ENCODE peak calls at places on chromosomes 1 and 21, in four cellular contexts. U is osteocyte, M is MCF 10A, Q is tibial nerve. B is an unnamed sample.

GRCh38 chr1:46401514-46401913 is 7.4 kb downstream of the FAAH start:
- DNase-seq in U (no peak), M (peak), Q (no peak), B (no peak)

GRCh38 chr1:206419250-206419649 is 51.0 kb upstream of the IKBKE start:
- DNase-seq in Q (no peak), M (peak), U (no peak), B (no peak)

GRCh38 chr1:200880212-200880611 is 7.4 kb downstream of the GPR25 start:
- DNase-seq in M (no peak), Q (no peak), U (peak), B (no peak)

GRCh38 chr21:36989699-36990507 is 16.6 kb upstream of the RIPPLY3 start:
- DNase-seq in Q (peak), U (peak), M (peak), B (peak)

GRCh38 chr1:101309334-101310221 is 72.8 kb downstream of the S1PR1 start:
- DNase-seq in Q (peak), M (peak), U (no peak), B (peak)

GRCh38 chr1:218266356-218266755 is 18.7 kb upstream of the RRP15 start:
- DNase-seq in Q (no peak), U (no peak), M (peak), B (no peak)

GRCh38 chr1:244654284-244655038 is 1.5 kb downstream of the DESI2 start:
- DNase-seq in U (no peak), M (peak), Q (no peak), B (no peak)

GRCh38 chr1:31605908-31606427 is 11.5 kb upstream of the HCRTR1 start:
- DNase-seq in M (peak), Q (no peak), U (no peak), B (no peak)

GRCh38 chr21:19237603-19238002 is 834.0 kb upstream of the TMPRSS15 start:
- DNase-seq in Q (no peak), U (no peak), M (no peak), B (no peak)

GRCh38 chr1:74733616-74734484 is 898 bp downstream of the TYW3 start:
- DNase-seq in M (peak), U (no peak), Q (peak), B (peak)

GRCh38 chr1:185158806-185159205 is 1.8 kb downstream of the SWT1 start:
- DNase-seq in U (no peak), Q (no peak), M (no peak), B (no peak)

GRCh38 chr1:236795757-236796719 is 946 bp downstream of the MTR start:
- DNase-seq in Q (peak), U (no peak), M (no peak), B (no peak)

GRCh38 chr1:234866007-234866866 is 256.3 kb upstream of the IRF2BP2 start:
- DNase-seq in M (peak), Q (peak), U (no peak), B (no peak)

GRCh38 chr1:203769505-203770343 is 4.7 kb downstream of the LAX1 start:
- DNase-seq in U (no peak), M (peak), Q (peak), B (peak)

GRCh38 chr1:96362623-96363022 is 359.0 kb upstream of the PTBP2 start:
- DNase-seq in U (no peak), M (peak), Q (no peak), B (no peak)

GRCh38 chr1:109466100-109466439 is 276 bp upstream of the SYPL2 start:
- DNase-seq in Q (no peak), M (no peak), U (no peak), B (no peak)

GRCh38 chr1:21534674-21535378 is 25.6 kb downstream of the ALPL start:
- DNase-seq in M (peak), U (no peak), Q (peak), B (no peak)

GRCh38 chr1:206859082-206859491 is 6.3 kb upstream of the IL20 start:
- DNase-seq in M (no peak), U (peak), Q (no peak), B (no peak)

GRCh38 chr1:22689505-22689904 is 21.1 kb upstream of the EPHB2 start:
- DNase-seq in Q (no peak), U (no peak), M (peak), B (no peak)

GRCh38 chr1:28737245-28738137 is 751 bp downstream of the YTHDF2 start:
- DNase-seq in M (peak), Q (no peak), U (no peak), B (peak)

GRCh38 chr1:42392255-42392654 is 11.7 kb downstream of the RIMKLA start:
- DNase-seq in M (no peak), Q (no peak), U (no peak), B (no peak)

GRCh38 chr21:37073417-37074194 is 552 bp downstream of the TTC3 start:
- DNase-seq in Q (peak), U (peak), M (peak), B (peak)

GRCh38 chr1:45880930-45881329 is 77.5 kb downstream of the MAST2 start:
- DNase-seq in Q (no peak), U (no peak), M (no peak), B (no peak)

GRCh38 chr1:5718716-5719632 is 273.3 kb downstream of the NPHP4 start:
- DNase-seq in Q (no peak), U (no peak), M (no peak), B (no peak)

GRCh38 chr1:165481820-165482532 is 37.0 kb upstream of the RXRG start:
- DNase-seq in Q (peak), M (peak), U (no peak), B (no peak)

GRCh38 chr21:31803039-31804007 is 69.5 kb upstream of the HUNK start:
- DNase-seq in U (no peak), M (no peak), Q (no peak), B (no peak)

GRCh38 chr1:202952818-202953217 is 5.3 kb downstream of the ADIPOR1 start:
- DNase-seq in U (no peak), M (peak), Q (peak), B (no peak)

GRCh38 chr21:38806153-38806941 is 618 bp downstream of the ETS2 start:
- DNase-seq in U (no peak), M (no peak), Q (no peak), B (peak)

GRCh38 chr21:39313457-39314154 is at the start of gene BRWD1:
- DNase-seq in Q (peak), U (peak), M (peak), B (peak)

GRCh38 chr1:245041058-245041698 is 113.6 kb upstream of the KIF26B start:
- DNase-seq in M (no peak), U (no peak), Q (no peak), B (no peak)

GRCh38 chr1:108670131-108670773 is 9.4 kb upstream of the HENMT1 start:
- DNase-seq in U (no peak), Q (no peak), M (no peak), B (no peak)

GRCh38 chr1:246159290-246160227 is 347.5 kb downstream of the SMYD3 start:
- DNase-seq in Q (no peak), U (no peak), M (no peak), B (no peak)

GRCh38 chr21:31730687-31731111 is 1.2 kb downstream of the SCAF4 start:
- DNase-seq in Q (peak), M (peak), U (no peak), B (no peak)

GRCh38 chr1:38559180-38559874 is 300.2 kb downstream of the RRAGC start:
- DNase-seq in M (no peak), U (no peak), Q (no peak), B (peak)

GRCh38 chr21:42118901-42119300 is 47.8 kb downstream of the UMODL1 start:
- DNase-seq in U (no peak), M (no peak), Q (no peak), B (peak)
- TF ChIP-seq CTCF in U (no peak), M (no peak), Q (no peak), B (no peak)

DNA sequence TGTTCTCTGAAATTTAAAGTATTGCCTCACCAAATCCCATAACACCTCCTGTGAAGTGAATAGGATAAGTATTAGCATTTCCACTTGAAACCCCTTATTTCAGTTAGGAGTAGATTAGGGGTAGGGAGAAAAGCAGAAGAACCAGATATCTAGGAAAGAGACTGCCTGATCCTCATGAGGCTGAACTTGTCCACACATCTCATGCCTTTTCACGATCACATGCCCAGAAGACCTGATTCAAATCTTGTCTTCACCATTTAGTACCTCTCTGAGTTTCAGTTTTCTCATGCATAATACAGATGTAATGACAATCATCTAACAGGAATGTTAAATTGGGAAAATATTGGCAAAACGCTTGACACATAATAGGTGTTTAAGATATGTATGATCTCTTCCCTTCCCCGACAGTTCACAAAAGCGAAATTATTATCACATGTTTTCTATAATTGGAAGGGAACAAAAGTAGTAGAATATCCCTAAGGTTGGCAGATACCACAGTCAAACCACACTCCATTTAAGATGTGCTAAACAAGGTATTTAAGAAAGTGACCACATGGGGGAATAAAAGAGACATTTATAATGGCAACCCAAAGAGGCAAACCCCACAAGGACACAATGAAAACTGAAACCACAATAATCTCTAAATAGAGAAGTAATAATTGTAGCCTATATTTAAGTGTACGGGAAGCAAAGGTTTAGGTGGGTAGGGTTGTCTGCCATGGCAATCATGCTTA is 25.2 kb downstream of the GFI1 start:
- DNase-seq in M (peak), U (peak), Q (no peak), B (no peak)
- TF ChIP-seq CTCF in M (no peak), U (no peak), Q (no peak), B (no peak)

DNA sequence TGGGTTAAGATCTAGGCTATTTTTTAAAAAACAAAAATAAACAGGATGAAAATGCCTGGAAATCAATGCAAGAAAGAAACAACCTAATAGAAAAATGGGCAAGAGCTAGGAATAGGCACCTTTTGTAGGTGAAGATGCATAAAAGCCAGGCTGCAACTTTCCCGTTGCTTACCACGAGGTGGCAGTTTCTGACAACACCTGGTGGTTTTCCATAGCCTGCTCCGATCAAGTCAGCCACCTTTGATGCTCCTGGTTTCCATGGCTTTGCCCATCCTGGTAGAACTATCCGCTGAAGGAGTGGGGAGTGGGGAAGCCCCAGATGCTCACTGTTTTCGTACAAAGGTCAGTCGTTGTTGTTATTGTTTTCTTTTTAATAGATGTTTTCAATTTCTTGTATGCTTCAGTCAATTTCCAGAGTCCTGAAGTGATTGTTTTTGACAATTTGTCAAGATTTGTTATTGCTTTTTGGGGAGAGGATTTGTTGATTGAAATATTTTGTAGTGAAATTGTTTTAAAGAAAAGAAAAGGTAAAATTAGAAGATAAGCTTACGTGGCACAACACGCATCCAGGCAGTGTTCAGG is 24.1 kb downstream of the UBE2Q1 start:
- DNase-seq in U (no peak), M (peak), Q (no peak), B (no peak)
- TF ChIP-seq CTCF in U (peak), M (peak), Q (no peak), B (no peak)

GRCh38 chr1:3727042-3727824 is 25.0 kb upstream of the CCDC27 start:
- DNase-seq in M (no peak), Q (no peak), U (no peak), B (no peak)
- TF ChIP-seq CTCF in M (no peak), Q (no peak), U (peak), B (no peak)

DNA sequence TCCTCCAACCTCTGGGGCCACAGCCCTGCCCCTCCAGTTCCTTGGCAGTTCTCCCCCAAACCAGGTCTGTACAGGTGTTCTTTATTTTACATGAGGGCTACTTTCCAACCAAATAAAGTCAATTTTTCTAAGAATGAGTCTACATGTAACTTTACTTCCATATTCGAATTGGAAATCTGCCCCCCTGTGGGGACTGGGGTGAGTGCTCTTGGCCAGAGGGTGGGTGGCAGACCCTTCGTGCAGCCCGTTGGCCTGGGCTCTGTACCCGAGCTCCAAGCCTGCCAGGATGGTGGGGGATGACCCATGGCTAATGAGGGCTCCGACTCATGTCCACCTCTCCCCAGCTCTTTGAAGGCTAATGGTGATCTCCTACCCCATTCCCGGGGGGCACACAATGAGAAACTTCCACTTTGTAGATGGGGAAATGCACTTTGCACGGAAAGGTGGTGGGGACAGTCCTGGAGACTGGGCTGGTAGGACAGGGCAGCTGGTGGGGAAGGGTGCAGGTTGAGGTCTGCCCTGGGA is 589 bp upstream of the CATSPER4 start:
- DNase-seq in M (no peak), U (no peak), Q (no peak), B (no peak)
- TF ChIP-seq CTCF in M (no peak), U (no peak), Q (no peak), B (no peak)

DNA sequence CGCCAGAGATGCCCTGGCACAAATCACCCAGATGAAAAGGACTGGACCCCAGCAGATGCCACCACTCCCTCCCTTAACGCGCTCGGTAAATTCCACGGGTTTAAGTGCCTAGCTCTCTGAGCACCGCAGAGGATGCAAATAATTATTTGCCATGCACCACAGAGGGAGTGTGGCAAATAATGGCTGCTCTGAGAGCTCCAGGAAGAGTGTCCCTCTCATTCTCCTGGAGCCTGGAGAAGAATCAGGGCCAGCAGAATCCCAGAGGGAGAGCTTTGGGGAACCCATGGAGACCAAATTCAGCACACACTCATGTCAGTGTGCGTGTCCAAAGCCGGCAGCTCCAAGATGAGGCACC is 667 bp downstream of the HHIPL2 start:
- DNase-seq in M (no peak), Q (no peak), U (no peak), B (no peak)
- TF ChIP-seq CTCF in M (peak), Q (no peak), U (no peak), B (no peak)

GRCh38 chr1:170670751-170671628 is 7.1 kb downstream of the PRRX1 start:
- DNase-seq in Q (peak), U (peak), M (no peak), B (no peak)
- TF ChIP-seq CTCF in Q (peak), U (peak), M (no peak), B (peak)